ENCODE peak calls at places on chromosomes 13 and 19, in eight cellular contexts. One of them, this sample, is unnamed.

GRCh38 chr13:31545616-31546015 is 193.7 kb upstream of the RXFP2 start:
- DNase-seq in fibroblast of pulmonary artery: peak; percentile 49
- DNase-seq in AG04449: no peak
- DNase-seq in mucosa of descending colon: no peak
- DNase-seq in fibroblast of mammary gland: peak; percentile 66
- DNase-seq in ovary: no peak
- DNase-seq in endothelial cell of umbilical vein: peak; percentile 31
- DNase-seq in CD8-positive, alpha-beta T cell: no peak
- DNase-seq in this sample: no peak

GRCh38 chr13:60679928-60680693 is 283.1 kb downstream of the TDRD3 start:
- DNase-seq in fibroblast of pulmonary artery: peak; percentile 2
- DNase-seq in AG04449: no peak
- DNase-seq in mucosa of descending colon: no peak
- DNase-seq in fibroblast of mammary gland: no peak
- DNase-seq in ovary: no peak
- DNase-seq in endothelial cell of umbilical vein: peak; percentile 79
- DNase-seq in CD8-positive, alpha-beta T cell: no peak
- DNase-seq in this sample: no peak

GRCh38 chr13:63198076-63198475 is 1782.4 kb upstream of the PCDH20 start:
- DNase-seq in fibroblast of pulmonary artery: peak; percentile 33
- DNase-seq in AG04449: no peak
- DNase-seq in mucosa of descending colon: no peak
- DNase-seq in fibroblast of mammary gland: peak; percentile 18
- DNase-seq in ovary: no peak
- DNase-seq in endothelial cell of umbilical vein: no peak
- DNase-seq in CD8-positive, alpha-beta T cell: no peak
- DNase-seq in this sample: no peak

GRCh38 chr13:48561461-48562224 is 28.8 kb upstream of the RCBTB2 start:
- DNase-seq in fibroblast of pulmonary artery: no peak
- DNase-seq in AG04449: no peak
- DNase-seq in mucosa of descending colon: no peak
- DNase-seq in fibroblast of mammary gland: no peak
- DNase-seq in ovary: no peak
- DNase-seq in endothelial cell of umbilical vein: no peak
- DNase-seq in CD8-positive, alpha-beta T cell: no peak
- DNase-seq in this sample: no peak

GRCh38 chr19:33385956-33386355 is 12.4 kb downstream of the CEBPG start:
- DNase-seq in fibroblast of pulmonary artery: no peak
- DNase-seq in AG04449: no peak
- DNase-seq in mucosa of descending colon: no peak
- DNase-seq in fibroblast of mammary gland: no peak
- DNase-seq in ovary: no peak
- DNase-seq in endothelial cell of umbilical vein: no peak
- DNase-seq in CD8-positive, alpha-beta T cell: no peak
- DNase-seq in this sample: no peak

GRCh38 chr13:48165727-48166126 is 67.3 kb upstream of the ITM2B start:
- DNase-seq in fibroblast of pulmonary artery: no peak
- DNase-seq in AG04449: no peak
- DNase-seq in mucosa of descending colon: no peak
- DNase-seq in fibroblast of mammary gland: no peak
- DNase-seq in ovary: no peak
- DNase-seq in endothelial cell of umbilical vein: no peak
- DNase-seq in CD8-positive, alpha-beta T cell: no peak
- DNase-seq in this sample: no peak

GRCh38 chr13:46656786-46657185 is 103.8 kb downstream of the LRCH1 start:
- DNase-seq in fibroblast of pulmonary artery: no peak
- DNase-seq in AG04449: no peak
- DNase-seq in mucosa of descending colon: no peak
- DNase-seq in fibroblast of mammary gland: no peak
- DNase-seq in ovary: no peak
- DNase-seq in endothelial cell of umbilical vein: peak; percentile 55
- DNase-seq in CD8-positive, alpha-beta T cell: no peak
- DNase-seq in this sample: peak; percentile 41

GRCh38 chr13:37138169-37138568 is 32.7 kb upstream of the CSNK1A1L start:
- DNase-seq in fibroblast of pulmonary artery: peak; percentile 44
- DNase-seq in AG04449: no peak
- DNase-seq in mucosa of descending colon: no peak
- DNase-seq in fibroblast of mammary gland: peak; percentile 84
- DNase-seq in ovary: no peak
- DNase-seq in endothelial cell of umbilical vein: no peak
- DNase-seq in CD8-positive, alpha-beta T cell: no peak
- DNase-seq in this sample: no peak

GRCh38 chr19:15923702-15924101 is 10.6 kb downstream of the CYP4F11 start:
- DNase-seq in fibroblast of pulmonary artery: no peak
- DNase-seq in AG04449: no peak
- DNase-seq in mucosa of descending colon: peak; percentile 86
- DNase-seq in fibroblast of mammary gland: no peak
- DNase-seq in ovary: no peak
- DNase-seq in endothelial cell of umbilical vein: no peak
- DNase-seq in CD8-positive, alpha-beta T cell: no peak
- DNase-seq in this sample: no peak

GRCh38 chr19:2278504-2279158 is 3.3 kb downstream of the PEAK3 start:
- DNase-seq in fibroblast of pulmonary artery: no peak
- DNase-seq in AG04449: no peak
- DNase-seq in mucosa of descending colon: peak; percentile 81
- DNase-seq in fibroblast of mammary gland: no peak
- DNase-seq in ovary: no peak
- DNase-seq in endothelial cell of umbilical vein: no peak
- DNase-seq in CD8-positive, alpha-beta T cell: no peak
- DNase-seq in this sample: no peak

GRCh38 chr19:17447704-17448189 is 721 bp downstream of the TMEM221 start:
- DNase-seq in fibroblast of pulmonary artery: no peak
- DNase-seq in AG04449: no peak
- DNase-seq in mucosa of descending colon: no peak
- DNase-seq in fibroblast of mammary gland: no peak
- DNase-seq in ovary: no peak
- DNase-seq in endothelial cell of umbilical vein: no peak
- DNase-seq in CD8-positive, alpha-beta T cell: no peak
- DNase-seq in this sample: no peak

GRCh38 chr13:80276371-80277289 is 64.3 kb downstream of the SPRY2 start:
- DNase-seq in fibroblast of pulmonary artery: peak; percentile 75
- DNase-seq in AG04449: peak; percentile 33
- DNase-seq in mucosa of descending colon: no peak
- DNase-seq in fibroblast of mammary gland: peak; percentile 7
- DNase-seq in ovary: no peak
- DNase-seq in endothelial cell of umbilical vein: peak; percentile 79
- DNase-seq in CD8-positive, alpha-beta T cell: no peak
- DNase-seq in this sample: no peak

GRCh38 chr19:27851543-27852060 is 1361.3 kb downstream of the UQCRFS1 start:
- DNase-seq in fibroblast of pulmonary artery: no peak
- DNase-seq in AG04449: no peak
- DNase-seq in mucosa of descending colon: no peak
- DNase-seq in fibroblast of mammary gland: no peak
- DNase-seq in ovary: no peak
- DNase-seq in endothelial cell of umbilical vein: no peak
- DNase-seq in CD8-positive, alpha-beta T cell: no peak
- DNase-seq in this sample: no peak

GRCh38 chr13:111505175-111505777 is 184.8 kb downstream of the TEX29 start:
- DNase-seq in fibroblast of pulmonary artery: no peak
- DNase-seq in AG04449: no peak
- DNase-seq in mucosa of descending colon: no peak
- DNase-seq in fibroblast of mammary gland: no peak
- DNase-seq in ovary: no peak
- DNase-seq in endothelial cell of umbilical vein: no peak
- DNase-seq in CD8-positive, alpha-beta T cell: no peak
- DNase-seq in this sample: no peak

GRCh38 chr13:48297131-48297786 is 6.3 kb upstream of the RB1 start:
- DNase-seq in fibroblast of pulmonary artery: no peak
- DNase-seq in AG04449: no peak
- DNase-seq in mucosa of descending colon: no peak
- DNase-seq in fibroblast of mammary gland: no peak
- DNase-seq in ovary: no peak
- DNase-seq in endothelial cell of umbilical vein: no peak
- DNase-seq in CD8-positive, alpha-beta T cell: no peak
- DNase-seq in this sample: no peak

GRCh38 chr19:37779139-37780035 is at the start of gene ZNF573:
- DNase-seq in fibroblast of pulmonary artery: peak; percentile 93
- DNase-seq in AG04449: peak; percentile 44
- DNase-seq in mucosa of descending colon: peak; percentile 83
- DNase-seq in fibroblast of mammary gland: peak; percentile 89
- DNase-seq in ovary: peak; percentile 87
- DNase-seq in endothelial cell of umbilical vein: peak; percentile 92
- DNase-seq in CD8-positive, alpha-beta T cell: peak; percentile 73
- DNase-seq in this sample: peak; percentile 86

GRCh38 chr13:42041684-42042035 is 6.8 kb upstream of the DGKH start:
- DNase-seq in fibroblast of pulmonary artery: peak; percentile 73
- DNase-seq in AG04449: no peak
- DNase-seq in mucosa of descending colon: peak; percentile 58
- DNase-seq in fibroblast of mammary gland: peak; percentile 68
- DNase-seq in ovary: peak; percentile 65
- DNase-seq in endothelial cell of umbilical vein: no peak
- DNase-seq in CD8-positive, alpha-beta T cell: no peak
- DNase-seq in this sample: peak; percentile 43

GRCh38 chr19:4390017-4390861 is 10.1 kb downstream of the SH3GL1 start:
- DNase-seq in fibroblast of pulmonary artery: peak; percentile 73
- DNase-seq in AG04449: no peak
- DNase-seq in mucosa of descending colon: peak; percentile 54
- DNase-seq in fibroblast of mammary gland: peak; percentile 62
- DNase-seq in ovary: no peak
- DNase-seq in endothelial cell of umbilical vein: peak; percentile 85
- DNase-seq in CD8-positive, alpha-beta T cell: no peak
- DNase-seq in this sample: no peak

GRCh38 chr13:26743971-26744370 is 16.6 kb downstream of the GPR12 start:
- DNase-seq in fibroblast of pulmonary artery: no peak
- DNase-seq in AG04449: no peak
- DNase-seq in mucosa of descending colon: no peak
- DNase-seq in fibroblast of mammary gland: no peak
- DNase-seq in ovary: no peak
- DNase-seq in endothelial cell of umbilical vein: no peak
- DNase-seq in CD8-positive, alpha-beta T cell: no peak
- DNase-seq in this sample: no peak

GRCh38 chr13:93496985-93497673 is 270.5 kb downstream of the GPC6 start:
- DNase-seq in fibroblast of pulmonary artery: no peak
- DNase-seq in AG04449: no peak
- DNase-seq in mucosa of descending colon: no peak
- DNase-seq in fibroblast of mammary gland: no peak
- DNase-seq in ovary: no peak
- DNase-seq in endothelial cell of umbilical vein: no peak
- DNase-seq in CD8-positive, alpha-beta T cell: no peak
- DNase-seq in this sample: no peak

GRCh38 chr13:114053026-114053425 is 79.2 kb upstream of the C13orf46 start:
- DNase-seq in fibroblast of pulmonary artery: peak; percentile 40
- DNase-seq in AG04449: no peak
- DNase-seq in mucosa of descending colon: peak; percentile 53
- DNase-seq in fibroblast of mammary gland: peak; percentile 76
- DNase-seq in ovary: no peak
- DNase-seq in endothelial cell of umbilical vein: no peak
- DNase-seq in CD8-positive, alpha-beta T cell: no peak
- DNase-seq in this sample: no peak
- H3K4me3 ChIP-seq in fibroblast of pulmonary artery: no peak overlapping the region
- H3K4me3 ChIP-seq in AG04449: no peak overlapping the region
- H3K4me3 ChIP-seq in mucosa of descending colon: no peak overlapping the region
- H3K4me3 ChIP-seq in fibroblast of mammary gland: no peak overlapping the region
- H3K4me3 ChIP-seq in ovary: no peak overlapping the region
- H3K4me3 ChIP-seq in endothelial cell of umbilical vein: no peak overlapping the region
- H3K4me3 ChIP-seq in CD8-positive, alpha-beta T cell: no peak overlapping the region
- H3K4me3 ChIP-seq in this sample: no peak overlapping the region

GRCh38 chr19:13066231-13066630 is 36.4 kb downstream of the LYL1 start:
- DNase-seq in fibroblast of pulmonary artery: no peak
- DNase-seq in AG04449: no peak
- DNase-seq in mucosa of descending colon: no peak
- DNase-seq in fibroblast of mammary gland: no peak
- DNase-seq in ovary: no peak
- DNase-seq in endothelial cell of umbilical vein: no peak
- DNase-seq in CD8-positive, alpha-beta T cell: no peak
- DNase-seq in this sample: no peak
- TF ChIP-seq CTCF in fibroblast of pulmonary artery: no peak
- TF ChIP-seq CTCF in AG04449: no peak
- TF ChIP-seq CTCF in mucosa of descending colon: no peak
- TF ChIP-seq CTCF in fibroblast of mammary gland: no peak
- TF ChIP-seq CTCF in ovary: no peak
- TF ChIP-seq CTCF in endothelial cell of umbilical vein: no peak
- TF ChIP-seq CTCF in CD8-positive, alpha-beta T cell: no peak
- TF ChIP-seq CTCF in this sample: no peak

DNA sequence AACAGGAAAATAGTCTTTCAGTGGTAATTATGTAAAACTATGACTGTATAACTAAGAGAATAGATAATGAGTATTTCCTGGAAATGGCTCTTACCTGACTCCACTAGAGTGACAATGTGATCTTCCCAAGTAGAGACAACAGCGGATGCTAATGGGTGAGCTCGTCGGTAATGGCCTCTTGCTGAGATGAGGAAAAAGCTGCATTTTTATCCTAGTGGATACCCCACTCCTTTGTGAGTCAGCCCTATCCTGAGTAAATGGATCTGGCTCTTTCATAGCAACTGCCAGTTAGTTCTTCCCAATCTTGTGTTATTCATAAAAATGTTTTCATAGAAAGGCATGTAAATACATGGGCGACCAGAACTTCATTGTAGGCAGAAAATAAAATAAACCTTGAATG is 299.5 kb downstream of the NALCN start:
- DNase-seq in fibroblast of pulmonary artery: no peak
- DNase-seq in AG04449: no peak
- DNase-seq in mucosa of descending colon: no peak
- DNase-seq in fibroblast of mammary gland: no peak
- DNase-seq in ovary: no peak
- DNase-seq in endothelial cell of umbilical vein: no peak
- DNase-seq in CD8-positive, alpha-beta T cell: no peak
- DNase-seq in this sample: no peak
- H3K4me3 ChIP-seq in fibroblast of pulmonary artery: no peak overlapping the region
- H3K4me3 ChIP-seq in AG04449: no peak overlapping the region
- H3K4me3 ChIP-seq in mucosa of descending colon: no peak overlapping the region
- H3K4me3 ChIP-seq in fibroblast of mammary gland: no peak overlapping the region
- H3K4me3 ChIP-seq in ovary: no peak overlapping the region
- H3K4me3 ChIP-seq in endothelial cell of umbilical vein: no peak overlapping the region
- H3K4me3 ChIP-seq in CD8-positive, alpha-beta T cell: no peak overlapping the region
- H3K4me3 ChIP-seq in this sample: no peak overlapping the region

GRCh38 chr19:50459638-50460037 is 16.7 kb upstream of the EMC10 start:
- DNase-seq in fibroblast of pulmonary artery: no peak
- DNase-seq in AG04449: no peak
- DNase-seq in mucosa of descending colon: no peak
- DNase-seq in fibroblast of mammary gland: no peak
- DNase-seq in ovary: no peak
- DNase-seq in endothelial cell of umbilical vein: no peak
- DNase-seq in CD8-positive, alpha-beta T cell: no peak
- DNase-seq in this sample: no peak

GRCh38 chr19:50461066-50461875 is 15.0 kb upstream of the EMC10 start:
- DNase-seq in fibroblast of pulmonary artery: peak; percentile 79
- DNase-seq in AG04449: no peak
- DNase-seq in mucosa of descending colon: no peak
- DNase-seq in fibroblast of mammary gland: peak; percentile 65
- DNase-seq in ovary: peak; percentile 66
- DNase-seq in endothelial cell of umbilical vein: peak; percentile 68
- DNase-seq in CD8-positive, alpha-beta T cell: peak; percentile 34
- DNase-seq in this sample: peak; percentile 73

GRCh38 chr19:50458396-50459066 is 17.8 kb upstream of the EMC10 start:
- DNase-seq in fibroblast of pulmonary artery: peak; percentile 8
- DNase-seq in AG04449: no peak
- DNase-seq in mucosa of descending colon: no peak
- DNase-seq in fibroblast of mammary gland: peak; percentile 20
- DNase-seq in ovary: no peak
- DNase-seq in endothelial cell of umbilical vein: no peak
- DNase-seq in CD8-positive, alpha-beta T cell: no peak
- DNase-seq in this sample: no peak

GRCh38 chr19:50459067-50459456 is 17.2 kb upstream of the EMC10 start:
- DNase-seq in fibroblast of pulmonary artery: no peak
- DNase-seq in AG04449: no peak
- DNase-seq in mucosa of descending colon: no peak
- DNase-seq in fibroblast of mammary gland: no peak
- DNase-seq in ovary: no peak
- DNase-seq in endothelial cell of umbilical vein: no peak
- DNase-seq in CD8-positive, alpha-beta T cell: no peak
- DNase-seq in this sample: no peak

GRCh38 chr19:50460161-50460765 is 16.0 kb upstream of the EMC10 start:
- DNase-seq in fibroblast of pulmonary artery: peak; percentile 30
- DNase-seq in AG04449: no peak
- DNase-seq in mucosa of descending colon: no peak
- DNase-seq in fibroblast of mammary gland: peak; percentile 53
- DNase-seq in ovary: no peak
- DNase-seq in endothelial cell of umbilical vein: no peak
- DNase-seq in CD8-positive, alpha-beta T cell: no peak
- DNase-seq in this sample: peak; percentile 79
- TF ChIP-seq CTCF in fibroblast of pulmonary artery: no peak
- TF ChIP-seq CTCF in AG04449: no peak
- TF ChIP-seq CTCF in mucosa of descending colon: no peak
- TF ChIP-seq CTCF in fibroblast of mammary gland: no peak
- TF ChIP-seq CTCF in ovary: no peak
- TF ChIP-seq CTCF in endothelial cell of umbilical vein: no peak
- TF ChIP-seq CTCF in CD8-positive, alpha-beta T cell: no peak
- TF ChIP-seq CTCF in this sample: peak; percentile 44